ENCODE peak calls at places on chromosome 7, in eight cellular contexts. K, B, L, Z, J, T, G and H are unnamed samples.

GRCh38 chr7:138512092-138512858 is 52.2 kb downstream of the TRIM24 start:
- DNase-seq in K (no peak), B (no peak), L (no peak), Z (no peak), J (no peak), T (no peak), G (no peak), H (no peak)

GRCh38 chr7:157434231-157434630 is 97.4 kb downstream of the DNAJB6 start:
- DNase-seq in K (no peak), B (no peak), L (no peak), Z (no peak), J (no peak), T (no peak), G (no peak), H (no peak)

GRCh38 chr7:27165655-27166474 is 528 bp upstream of the HOXA9 start:
- DNase-seq in K (no peak), B (no peak), L (peak), Z (no peak), J (peak), T (peak), G (no peak), H (no peak)

GRCh38 chr7:47100815-47101435 is 481.0 kb downstream of the TNS3 start:
- DNase-seq in K (peak), B (no peak), L (peak), Z (no peak), J (peak), T (peak), G (peak), H (no peak)

GRCh38 chr7:25350074-25350473 is 121.8 kb upstream of the NPVF start:
- DNase-seq in K (no peak), B (no peak), L (no peak), Z (no peak), J (no peak), T (no peak), G (no peak), H (no peak)

GRCh38 chr7:85489498-85489897 is 302.6 kb upstream of the SEMA3D start:
- DNase-seq in K (peak), B (no peak), L (no peak), Z (no peak), J (no peak), T (peak), G (no peak), H (peak)

GRCh38 chr7:117095055-117095454 is 141.8 kb downstream of the ST7 start:
- DNase-seq in K (no peak), B (no peak), L (no peak), Z (no peak), J (no peak), T (no peak), G (no peak), H (no peak)

GRCh38 chr7:81883801-81884393 is 114.0 kb upstream of the HGF start:
- DNase-seq in K (no peak), B (no peak), L (no peak), Z (no peak), J (no peak), T (no peak), G (no peak), H (no peak)

GRCh38 chr7:51090411-51090810 is 226.2 kb downstream of the COBL start:
- DNase-seq in K (peak), B (no peak), L (no peak), Z (no peak), J (no peak), T (no peak), G (no peak), H (peak)

GRCh38 chr7:95470452-95470851 is 15.3 kb upstream of the ASB4 start:
- DNase-seq in K (no peak), B (no peak), L (peak), Z (no peak), J (no peak), T (peak), G (no peak), H (peak)

GRCh38 chr7:19681596-19681995 is 27.2 kb downstream of the POLR1F start:
- DNase-seq in K (no peak), B (no peak), L (no peak), Z (no peak), J (no peak), T (no peak), G (no peak), H (no peak)